ENCODE peak calls at places on chromosome 6, in ten cellular contexts. One of them, this sample, is unnamed.

GRCh38 chr6:147204060-147204785 is at the start of gene STXBP5:
- DNase-seq in RPMI7951: peak
- DNase-seq in activated CD8-positive, alpha-beta memory T cell treated with anti-CD3 and anti-CD28 coated beads, Interleukin-2, amount 50 U/mL, for 48 hours: peak
- DNase-seq in LoVo: peak
- DNase-seq in GF-D8: peak
- DNase-seq in pancreas: peak
- DNase-seq in H9: peak
- DNase-seq in kidney tubule cell: peak
- DNase-seq in HFF-Myc: no peak
- DNase-seq in stimulated activated CD8-positive, alpha-beta memory T cell treated with anti-CD3 and anti-CD28 coated beads, Interleukin-2, amount 100 ng/mL, for 1 hour: peak
- DNase-seq in this sample: no peak

GRCh38 chr6:46963039-46963438 is 41.3 kb upstream of the ADGRF5 start:
- DNase-seq in RPMI7951: no peak
- DNase-seq in activated CD8-positive, alpha-beta memory T cell treated with anti-CD3 and anti-CD28 coated beads, Interleukin-2, amount 50 U/mL, for 48 hours: no peak
- DNase-seq in LoVo: no peak
- DNase-seq in GF-D8: no peak
- DNase-seq in pancreas: no peak
- DNase-seq in H9: no peak
- DNase-seq in kidney tubule cell: no peak
- DNase-seq in HFF-Myc: no peak
- DNase-seq in stimulated activated CD8-positive, alpha-beta memory T cell treated with anti-CD3 and anti-CD28 coated beads, Interleukin-2, amount 100 ng/mL, for 1 hour: no peak
- DNase-seq in this sample: no peak

GRCh38 chr6:56757585-56757984 is 114.9 kb upstream of the DST start:
- DNase-seq in RPMI7951: peak
- DNase-seq in activated CD8-positive, alpha-beta memory T cell treated with anti-CD3 and anti-CD28 coated beads, Interleukin-2, amount 50 U/mL, for 48 hours: no peak
- DNase-seq in LoVo: no peak
- DNase-seq in GF-D8: no peak
- DNase-seq in pancreas: no peak
- DNase-seq in H9: no peak
- DNase-seq in kidney tubule cell: peak
- DNase-seq in HFF-Myc: no peak
- DNase-seq in stimulated activated CD8-positive, alpha-beta memory T cell treated with anti-CD3 and anti-CD28 coated beads, Interleukin-2, amount 100 ng/mL, for 1 hour: no peak
- DNase-seq in this sample: no peak

GRCh38 chr6:159982726-159983506 is 14.0 kb downstream of the IGF2R start:
- DNase-seq in RPMI7951: no peak
- DNase-seq in activated CD8-positive, alpha-beta memory T cell treated with anti-CD3 and anti-CD28 coated beads, Interleukin-2, amount 50 U/mL, for 48 hours: no peak
- DNase-seq in LoVo: no peak
- DNase-seq in GF-D8: peak
- DNase-seq in pancreas: no peak
- DNase-seq in H9: no peak
- DNase-seq in kidney tubule cell: no peak
- DNase-seq in HFF-Myc: no peak
- DNase-seq in stimulated activated CD8-positive, alpha-beta memory T cell treated with anti-CD3 and anti-CD28 coated beads, Interleukin-2, amount 100 ng/mL, for 1 hour: no peak
- DNase-seq in this sample: no peak

GRCh38 chr6:72031471-72031870 is 145.1 kb downstream of the RIMS1 start:
- DNase-seq in RPMI7951: no peak
- DNase-seq in activated CD8-positive, alpha-beta memory T cell treated with anti-CD3 and anti-CD28 coated beads, Interleukin-2, amount 50 U/mL, for 48 hours: no peak
- DNase-seq in LoVo: no peak
- DNase-seq in GF-D8: no peak
- DNase-seq in pancreas: no peak
- DNase-seq in H9: no peak
- DNase-seq in kidney tubule cell: no peak
- DNase-seq in HFF-Myc: no peak
- DNase-seq in stimulated activated CD8-positive, alpha-beta memory T cell treated with anti-CD3 and anti-CD28 coated beads, Interleukin-2, amount 100 ng/mL, for 1 hour: no peak
- DNase-seq in this sample: no peak

GRCh38 chr6:166494757-166495486 is 91.6 kb downstream of the RAMACL start:
- DNase-seq in RPMI7951: peak
- DNase-seq in activated CD8-positive, alpha-beta memory T cell treated with anti-CD3 and anti-CD28 coated beads, Interleukin-2, amount 50 U/mL, for 48 hours: no peak
- DNase-seq in LoVo: no peak
- DNase-seq in GF-D8: no peak
- DNase-seq in pancreas: no peak
- DNase-seq in H9: no peak
- DNase-seq in kidney tubule cell: no peak
- DNase-seq in HFF-Myc: no peak
- DNase-seq in stimulated activated CD8-positive, alpha-beta memory T cell treated with anti-CD3 and anti-CD28 coated beads, Interleukin-2, amount 100 ng/mL, for 1 hour: no peak
- DNase-seq in this sample: no peak

GRCh38 chr6:100475554-100476325 is 11.0 kb upstream of the SIM1 start:
- DNase-seq in RPMI7951: peak
- DNase-seq in activated CD8-positive, alpha-beta memory T cell treated with anti-CD3 and anti-CD28 coated beads, Interleukin-2, amount 50 U/mL, for 48 hours: no peak
- DNase-seq in LoVo: no peak
- DNase-seq in GF-D8: no peak
- DNase-seq in pancreas: no peak
- DNase-seq in H9: no peak
- DNase-seq in kidney tubule cell: peak
- DNase-seq in HFF-Myc: no peak
- DNase-seq in stimulated activated CD8-positive, alpha-beta memory T cell treated with anti-CD3 and anti-CD28 coated beads, Interleukin-2, amount 100 ng/mL, for 1 hour: no peak
- DNase-seq in this sample: no peak

GRCh38 chr6:11494786-11495564 is 42.6 kb upstream of the TMEM170B start:
- DNase-seq in RPMI7951: peak
- DNase-seq in activated CD8-positive, alpha-beta memory T cell treated with anti-CD3 and anti-CD28 coated beads, Interleukin-2, amount 50 U/mL, for 48 hours: no peak
- DNase-seq in LoVo: no peak
- DNase-seq in GF-D8: no peak
- DNase-seq in pancreas: no peak
- DNase-seq in H9: no peak
- DNase-seq in kidney tubule cell: peak
- DNase-seq in HFF-Myc: no peak
- DNase-seq in stimulated activated CD8-positive, alpha-beta memory T cell treated with anti-CD3 and anti-CD28 coated beads, Interleukin-2, amount 100 ng/mL, for 1 hour: no peak
- DNase-seq in this sample: no peak

GRCh38 chr6:134099770-134100169 is 47.3 kb upstream of the SLC2A12 start:
- DNase-seq in RPMI7951: no peak
- DNase-seq in activated CD8-positive, alpha-beta memory T cell treated with anti-CD3 and anti-CD28 coated beads, Interleukin-2, amount 50 U/mL, for 48 hours: no peak
- DNase-seq in LoVo: no peak
- DNase-seq in GF-D8: no peak
- DNase-seq in pancreas: no peak
- DNase-seq in H9: no peak
- DNase-seq in kidney tubule cell: no peak
- DNase-seq in HFF-Myc: no peak
- DNase-seq in stimulated activated CD8-positive, alpha-beta memory T cell treated with anti-CD3 and anti-CD28 coated beads, Interleukin-2, amount 100 ng/mL, for 1 hour: no peak
- DNase-seq in this sample: no peak

GRCh38 chr6:109453594-109454482 is 1.7 kb downstream of the MICAL1 start:
- DNase-seq in RPMI7951: peak
- DNase-seq in activated CD8-positive, alpha-beta memory T cell treated with anti-CD3 and anti-CD28 coated beads, Interleukin-2, amount 50 U/mL, for 48 hours: no peak
- DNase-seq in LoVo: no peak
- DNase-seq in GF-D8: no peak
- DNase-seq in pancreas: no peak
- DNase-seq in H9: no peak
- DNase-seq in kidney tubule cell: no peak
- DNase-seq in HFF-Myc: no peak
- DNase-seq in stimulated activated CD8-positive, alpha-beta memory T cell treated with anti-CD3 and anti-CD28 coated beads, Interleukin-2, amount 100 ng/mL, for 1 hour: no peak
- DNase-seq in this sample: no peak

GRCh38 chr6:12395898-12396297 is 105.7 kb downstream of the EDN1 start:
- DNase-seq in RPMI7951: peak
- DNase-seq in activated CD8-positive, alpha-beta memory T cell treated with anti-CD3 and anti-CD28 coated beads, Interleukin-2, amount 50 U/mL, for 48 hours: no peak
- DNase-seq in LoVo: no peak
- DNase-seq in GF-D8: no peak
- DNase-seq in pancreas: no peak
- DNase-seq in H9: no peak
- DNase-seq in kidney tubule cell: no peak
- DNase-seq in HFF-Myc: no peak
- DNase-seq in stimulated activated CD8-positive, alpha-beta memory T cell treated with anti-CD3 and anti-CD28 coated beads, Interleukin-2, amount 100 ng/mL, for 1 hour: no peak
- DNase-seq in this sample: no peak

GRCh38 chr6:169118346-169118830 is 135.3 kb downstream of the THBS2 start:
- DNase-seq in RPMI7951: no peak
- DNase-seq in activated CD8-positive, alpha-beta memory T cell treated with anti-CD3 and anti-CD28 coated beads, Interleukin-2, amount 50 U/mL, for 48 hours: no peak
- DNase-seq in LoVo: no peak
- DNase-seq in GF-D8: no peak
- DNase-seq in pancreas: no peak
- DNase-seq in H9: no peak
- DNase-seq in kidney tubule cell: no peak
- DNase-seq in HFF-Myc: no peak
- DNase-seq in stimulated activated CD8-positive, alpha-beta memory T cell treated with anti-CD3 and anti-CD28 coated beads, Interleukin-2, amount 100 ng/mL, for 1 hour: no peak
- DNase-seq in this sample: no peak

GRCh38 chr6:36335465-36336209 is 1.1 kb downstream of the BNIP5 start:
- DNase-seq in RPMI7951: no peak
- DNase-seq in activated CD8-positive, alpha-beta memory T cell treated with anti-CD3 and anti-CD28 coated beads, Interleukin-2, amount 50 U/mL, for 48 hours: no peak
- DNase-seq in LoVo: no peak
- DNase-seq in GF-D8: no peak
- DNase-seq in pancreas: no peak
- DNase-seq in H9: no peak
- DNase-seq in kidney tubule cell: peak
- DNase-seq in HFF-Myc: no peak
- DNase-seq in stimulated activated CD8-positive, alpha-beta memory T cell treated with anti-CD3 and anti-CD28 coated beads, Interleukin-2, amount 100 ng/mL, for 1 hour: no peak
- DNase-seq in this sample: no peak

GRCh38 chr6:75481936-75482593 is 11.5 kb downstream of the FILIP1 start:
- DNase-seq in RPMI7951: no peak
- DNase-seq in activated CD8-positive, alpha-beta memory T cell treated with anti-CD3 and anti-CD28 coated beads, Interleukin-2, amount 50 U/mL, for 48 hours: no peak
- DNase-seq in LoVo: no peak
- DNase-seq in GF-D8: no peak
- DNase-seq in pancreas: no peak
- DNase-seq in H9: no peak
- DNase-seq in kidney tubule cell: no peak
- DNase-seq in HFF-Myc: no peak
- DNase-seq in stimulated activated CD8-positive, alpha-beta memory T cell treated with anti-CD3 and anti-CD28 coated beads, Interleukin-2, amount 100 ng/mL, for 1 hour: no peak
- DNase-seq in this sample: no peak

GRCh38 chr6:141244366-141244765 is 888.4 kb upstream of the GJE1 start:
- DNase-seq in RPMI7951: no peak
- DNase-seq in activated CD8-positive, alpha-beta memory T cell treated with anti-CD3 and anti-CD28 coated beads, Interleukin-2, amount 50 U/mL, for 48 hours: no peak
- DNase-seq in LoVo: no peak
- DNase-seq in GF-D8: no peak
- DNase-seq in pancreas: no peak
- DNase-seq in H9: no peak
- DNase-seq in kidney tubule cell: peak
- DNase-seq in HFF-Myc: peak
- DNase-seq in stimulated activated CD8-positive, alpha-beta memory T cell treated with anti-CD3 and anti-CD28 coated beads, Interleukin-2, amount 100 ng/mL, for 1 hour: no peak
- DNase-seq in this sample: no peak

GRCh38 chr6:139395891-139396299 is 21.4 kb upstream of the CITED2 start:
- DNase-seq in RPMI7951: no peak
- DNase-seq in activated CD8-positive, alpha-beta memory T cell treated with anti-CD3 and anti-CD28 coated beads, Interleukin-2, amount 50 U/mL, for 48 hours: no peak
- DNase-seq in LoVo: no peak
- DNase-seq in GF-D8: no peak
- DNase-seq in pancreas: no peak
- DNase-seq in H9: peak
- DNase-seq in kidney tubule cell: no peak
- DNase-seq in HFF-Myc: no peak
- DNase-seq in stimulated activated CD8-positive, alpha-beta memory T cell treated with anti-CD3 and anti-CD28 coated beads, Interleukin-2, amount 100 ng/mL, for 1 hour: no peak
- DNase-seq in this sample: no peak

GRCh38 chr6:73180718-73181619 is 44.3 kb downstream of the KHDC1L start:
- DNase-seq in RPMI7951: peak
- DNase-seq in activated CD8-positive, alpha-beta memory T cell treated with anti-CD3 and anti-CD28 coated beads, Interleukin-2, amount 50 U/mL, for 48 hours: no peak
- DNase-seq in LoVo: peak
- DNase-seq in GF-D8: peak
- DNase-seq in pancreas: no peak
- DNase-seq in H9: no peak
- DNase-seq in kidney tubule cell: peak
- DNase-seq in HFF-Myc: peak
- DNase-seq in stimulated activated CD8-positive, alpha-beta memory T cell treated with anti-CD3 and anti-CD28 coated beads, Interleukin-2, amount 100 ng/mL, for 1 hour: no peak
- DNase-seq in this sample: peak

GRCh38 chr6:169095153-169095552 is 158.5 kb downstream of the THBS2 start:
- DNase-seq in RPMI7951: no peak
- DNase-seq in activated CD8-positive, alpha-beta memory T cell treated with anti-CD3 and anti-CD28 coated beads, Interleukin-2, amount 50 U/mL, for 48 hours: no peak
- DNase-seq in LoVo: no peak
- DNase-seq in GF-D8: no peak
- DNase-seq in pancreas: no peak
- DNase-seq in H9: no peak
- DNase-seq in kidney tubule cell: no peak
- DNase-seq in HFF-Myc: no peak
- DNase-seq in stimulated activated CD8-positive, alpha-beta memory T cell treated with anti-CD3 and anti-CD28 coated beads, Interleukin-2, amount 100 ng/mL, for 1 hour: no peak
- DNase-seq in this sample: no peak

GRCh38 chr6:51753635-51754034 is 333.8 kb downstream of the PKHD1 start:
- DNase-seq in RPMI7951: no peak
- DNase-seq in activated CD8-positive, alpha-beta memory T cell treated with anti-CD3 and anti-CD28 coated beads, Interleukin-2, amount 50 U/mL, for 48 hours: no peak
- DNase-seq in LoVo: no peak
- DNase-seq in GF-D8: no peak
- DNase-seq in pancreas: peak
- DNase-seq in H9: peak
- DNase-seq in kidney tubule cell: no peak
- DNase-seq in HFF-Myc: no peak
- DNase-seq in stimulated activated CD8-positive, alpha-beta memory T cell treated with anti-CD3 and anti-CD28 coated beads, Interleukin-2, amount 100 ng/mL, for 1 hour: no peak
- DNase-seq in this sample: no peak